ENCODE peak calls at places on chromosomes 5 and 9, in six cellular contexts. One of them, this sample, is unnamed.

GRCh38 chr5:75707911-75708509 is 9.2 kb downstream of the POC5 start:
- DNase-seq in heart left ventricle: no peak
- DNase-seq in tibial nerve: no peak
- DNase-seq in IMR-90: peak
- DNase-seq in prostate gland: no peak
- DNase-seq in A549: no peak
- DNase-seq in this sample: peak

GRCh38 chr5:138654281-138654867 is 79.2 kb upstream of the HSPA9 start:
- DNase-seq in heart left ventricle: no peak
- DNase-seq in A549: no peak
- DNase-seq in IMR-90: peak
- DNase-seq in tibial nerve: no peak
- DNase-seq in prostate gland: no peak
- DNase-seq in this sample: no peak

GRCh38 chr9:3398232-3398648 is 127.6 kb downstream of the RFX3 start:
- DNase-seq in A549: no peak
- DNase-seq in prostate gland: no peak
- DNase-seq in IMR-90: no peak
- DNase-seq in heart left ventricle: no peak
- DNase-seq in tibial nerve: no peak
- DNase-seq in this sample: no peak

GRCh38 chr9:107737987-107738743 is 248.6 kb upstream of the KLF4 start:
- DNase-seq in tibial nerve: peak
- DNase-seq in prostate gland: peak
- DNase-seq in A549: no peak
- DNase-seq in IMR-90: peak
- DNase-seq in heart left ventricle: peak
- DNase-seq in this sample: no peak

GRCh38 chr5:111254613-111255012 is 30.4 kb downstream of the CAMK4 start:
- DNase-seq in IMR-90: peak
- DNase-seq in prostate gland: no peak
- DNase-seq in tibial nerve: no peak
- DNase-seq in heart left ventricle: no peak
- DNase-seq in A549: no peak
- DNase-seq in this sample: no peak

GRCh38 chr9:117028103-117028858 is 341.2 kb downstream of the TRIM32 start:
- DNase-seq in IMR-90: no peak
- DNase-seq in tibial nerve: no peak
- DNase-seq in heart left ventricle: no peak
- DNase-seq in prostate gland: no peak
- DNase-seq in A549: no peak
- DNase-seq in this sample: no peak

GRCh38 chr5:123947797-123948196 is 435.8 kb downstream of the CSNK1G3 start:
- DNase-seq in prostate gland: no peak
- DNase-seq in IMR-90: no peak
- DNase-seq in tibial nerve: no peak
- DNase-seq in heart left ventricle: no peak
- DNase-seq in A549: no peak
- DNase-seq in this sample: no peak

GRCh38 chr5:173329370-173330150 is 1.3 kb upstream of the STC2 start:
- DNase-seq in tibial nerve: no peak
- DNase-seq in heart left ventricle: no peak
- DNase-seq in IMR-90: no peak
- DNase-seq in A549: no peak
- DNase-seq in prostate gland: no peak
- DNase-seq in this sample: peak

GRCh38 chr9:32423371-32423770 is 38.9 kb downstream of the ACO1 start:
- DNase-seq in heart left ventricle: no peak
- DNase-seq in IMR-90: peak
- DNase-seq in A549: no peak
- DNase-seq in prostate gland: no peak
- DNase-seq in tibial nerve: no peak
- DNase-seq in this sample: no peak

GRCh38 chr5:98031496-98031895 is 742.0 kb upstream of the RGMB start:
- DNase-seq in prostate gland: no peak
- DNase-seq in tibial nerve: no peak
- DNase-seq in A549: no peak
- DNase-seq in heart left ventricle: no peak
- DNase-seq in IMR-90: no peak
- DNase-seq in this sample: no peak

GRCh38 chr9:33850267-33850629 is 33.3 kb downstream of the UBE2R2 start:
- DNase-seq in prostate gland: no peak
- DNase-seq in IMR-90: no peak
- DNase-seq in heart left ventricle: no peak
- DNase-seq in A549: no peak
- DNase-seq in tibial nerve: no peak
- DNase-seq in this sample: no peak

GRCh38 chr5:170107674-170108073 is 2.0 kb downstream of the FOXI1 start:
- DNase-seq in heart left ventricle: no peak
- DNase-seq in prostate gland: no peak
- DNase-seq in tibial nerve: no peak
- DNase-seq in IMR-90: no peak
- DNase-seq in A549: no peak
- DNase-seq in this sample: no peak

GRCh38 chr5:72920690-72921089 is 35.2 kb upstream of the FCHO2 start:
- DNase-seq in tibial nerve: no peak
- DNase-seq in IMR-90: peak
- DNase-seq in prostate gland: no peak
- DNase-seq in heart left ventricle: no peak
- DNase-seq in A549: peak
- DNase-seq in this sample: peak

GRCh38 chr9:13952906-13953305 is 361.0 kb downstream of the NFIB start:
- DNase-seq in A549: no peak
- DNase-seq in heart left ventricle: no peak
- DNase-seq in tibial nerve: no peak
- DNase-seq in prostate gland: no peak
- DNase-seq in IMR-90: no peak
- DNase-seq in this sample: no peak

GRCh38 chr9:124266139-124266825 is 8.5 kb downstream of the NEK6 start:
- DNase-seq in tibial nerve: no peak
- DNase-seq in IMR-90: peak
- DNase-seq in A549: no peak
- DNase-seq in heart left ventricle: no peak
- DNase-seq in prostate gland: no peak
- DNase-seq in this sample: no peak

GRCh38 chr9:114155263-114155966 is at the start of gene COL27A1:
- DNase-seq in A549: peak
- DNase-seq in IMR-90: peak
- DNase-seq in heart left ventricle: peak
- DNase-seq in tibial nerve: peak
- DNase-seq in prostate gland: peak
- DNase-seq in this sample: peak
- TF ChIP-seq POLR2A in A549: peak
- TF ChIP-seq POLR2A in IMR-90: no peak
- TF ChIP-seq POLR2A in heart left ventricle: no peak
- TF ChIP-seq POLR2A in tibial nerve: no peak
- TF ChIP-seq POLR2A in prostate gland: peak
- TF ChIP-seq POLR2A in this sample: no peak

DNA sequence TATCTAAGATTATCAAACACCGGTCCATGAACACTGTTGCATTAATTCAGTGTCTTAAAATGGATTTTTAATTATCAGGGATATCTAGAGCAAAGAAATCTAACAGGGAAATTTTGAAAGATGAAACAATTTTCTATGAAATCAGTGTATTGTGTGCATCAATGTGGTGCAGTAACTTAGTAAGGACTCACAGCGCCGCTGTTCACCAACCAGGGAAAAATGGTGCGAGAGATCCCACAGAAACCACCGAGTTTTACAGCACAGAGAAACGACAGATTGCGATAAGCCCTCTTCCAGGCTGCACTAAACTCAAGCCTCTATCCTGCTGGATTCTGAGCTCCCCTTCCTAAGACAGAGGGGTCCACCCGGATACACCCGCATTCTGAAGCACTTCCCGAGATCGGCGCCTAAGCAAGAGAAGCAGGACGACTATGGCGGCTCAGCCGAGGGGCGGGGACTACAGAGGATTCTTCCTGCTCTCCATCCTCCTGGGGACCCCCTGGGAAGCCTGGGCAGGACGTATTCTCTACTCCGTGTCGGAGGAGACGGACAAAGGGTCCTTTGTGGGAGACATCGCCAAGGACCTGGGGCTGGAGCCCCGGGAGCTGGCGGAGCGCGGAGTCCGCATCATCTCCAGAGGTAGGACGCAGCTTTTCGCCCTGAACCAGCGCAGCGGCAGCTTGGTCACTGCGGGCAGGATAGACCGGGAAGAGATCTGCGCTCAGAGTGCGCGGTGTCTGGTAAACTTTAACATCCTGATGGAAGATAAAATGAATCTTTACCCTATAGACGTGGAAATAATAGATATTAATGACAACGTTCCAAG is at the start of gene PCDHGA7:
- DNase-seq in A549: peak
- DNase-seq in tibial nerve: no peak
- DNase-seq in IMR-90: peak
- DNase-seq in heart left ventricle: no peak
- DNase-seq in prostate gland: no peak
- DNase-seq in this sample: no peak
- TF ChIP-seq POLR2A in A549: no peak
- TF ChIP-seq POLR2A in tibial nerve: no peak
- TF ChIP-seq POLR2A in IMR-90: no peak
- TF ChIP-seq POLR2A in heart left ventricle: no peak
- TF ChIP-seq POLR2A in prostate gland: no peak
- TF ChIP-seq POLR2A in this sample: no peak

GRCh38 chr5:76732405-76733048 is 16.6 kb downstream of the F2R start:
- DNase-seq in A549: no peak
- DNase-seq in heart left ventricle: no peak
- DNase-seq in tibial nerve: no peak
- DNase-seq in IMR-90: no peak
- DNase-seq in prostate gland: no peak
- DNase-seq in this sample: no peak
- TF ChIP-seq POLR2A in A549: no peak
- TF ChIP-seq POLR2A in heart left ventricle: no peak
- TF ChIP-seq POLR2A in tibial nerve: no peak
- TF ChIP-seq POLR2A in IMR-90: no peak
- TF ChIP-seq POLR2A in prostate gland: no peak
- TF ChIP-seq POLR2A in this sample: no peak

DNA sequence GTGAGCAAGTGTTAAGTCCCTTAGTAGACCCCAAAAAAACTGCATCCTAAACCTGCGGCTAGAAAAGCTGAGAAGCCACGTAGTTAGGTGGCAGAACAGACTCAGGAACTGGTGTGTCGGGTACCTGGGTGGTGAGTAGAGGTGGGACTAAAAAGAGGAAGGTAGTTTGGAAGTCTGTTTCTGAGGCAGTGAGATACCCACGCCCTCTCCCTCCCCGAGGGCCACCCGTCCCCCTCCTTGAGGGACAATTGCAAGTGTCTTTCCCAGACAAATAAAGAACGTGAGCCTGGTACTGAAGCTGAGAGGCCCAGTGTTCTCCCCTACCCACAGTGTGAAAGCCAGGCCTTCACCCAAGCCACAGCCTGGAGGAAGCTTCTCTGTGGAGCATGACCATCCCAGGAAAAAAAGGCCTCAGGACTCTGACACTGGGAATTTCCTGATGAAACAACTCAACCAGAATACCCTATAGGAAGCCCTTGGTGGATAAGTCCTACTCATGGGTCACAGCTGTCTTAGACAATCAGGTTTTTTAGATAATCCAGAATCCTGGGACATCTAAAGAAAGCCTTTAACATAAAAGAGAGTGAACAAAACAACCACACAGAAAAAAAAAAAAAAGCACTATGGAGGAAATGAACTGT is 7.0 kb upstream of the CD74 start:
- DNase-seq in heart left ventricle: no peak
- DNase-seq in IMR-90: no peak
- DNase-seq in tibial nerve: no peak
- DNase-seq in prostate gland: no peak
- DNase-seq in A549: no peak
- DNase-seq in this sample: no peak
- TF ChIP-seq POLR2A in heart left ventricle: no peak
- TF ChIP-seq POLR2A in IMR-90: no peak
- TF ChIP-seq POLR2A in tibial nerve: no peak
- TF ChIP-seq POLR2A in prostate gland: no peak
- TF ChIP-seq POLR2A in A549: no peak
- TF ChIP-seq POLR2A in this sample: no peak

DNA sequence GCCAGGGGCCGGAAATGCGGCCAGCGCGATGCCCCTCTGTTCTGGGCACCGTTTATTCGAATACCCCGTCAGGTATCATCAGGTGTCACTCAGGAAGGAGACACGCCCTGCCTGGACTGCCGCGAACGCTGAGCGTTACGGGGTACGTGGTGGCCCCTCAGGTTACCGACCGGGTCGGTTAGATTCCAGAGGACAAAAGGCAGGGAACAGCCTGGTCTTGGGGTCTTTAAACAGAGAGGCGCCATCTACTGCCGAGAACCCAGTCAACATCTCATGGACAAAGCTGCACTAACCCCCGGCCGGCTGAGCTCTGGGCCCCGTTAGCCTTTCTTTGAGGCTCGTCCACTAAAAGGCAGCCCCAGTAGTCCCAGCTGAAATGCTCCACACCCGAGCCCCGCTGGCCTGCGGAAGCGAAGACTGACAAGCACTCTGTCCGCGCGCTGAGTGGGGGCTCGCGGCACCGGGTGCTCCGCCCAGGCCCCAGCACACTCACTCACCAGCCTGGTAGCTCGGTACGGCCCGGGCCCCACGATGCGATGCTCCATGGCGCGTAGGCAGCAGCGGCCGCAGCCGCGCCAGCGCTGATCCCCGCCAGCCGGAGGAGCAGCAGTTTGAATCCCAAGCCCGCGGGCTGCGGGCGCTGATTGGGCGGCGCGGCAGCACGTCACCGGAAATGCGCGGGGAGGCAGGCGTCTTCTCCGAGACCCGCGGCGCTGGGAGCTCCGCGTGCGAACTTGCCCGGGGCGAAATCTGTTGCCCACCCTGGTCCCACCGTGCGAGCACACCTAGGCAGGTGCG is at the start of gene DEPDC1B:
- DNase-seq in A549: peak
- DNase-seq in tibial nerve: peak
- DNase-seq in IMR-90: peak
- DNase-seq in heart left ventricle: peak
- DNase-seq in prostate gland: peak
- DNase-seq in this sample: peak
- TF ChIP-seq POLR2A in A549: peak
- TF ChIP-seq POLR2A in tibial nerve: peak
- TF ChIP-seq POLR2A in IMR-90: peak
- TF ChIP-seq POLR2A in heart left ventricle: no peak
- TF ChIP-seq POLR2A in prostate gland: peak
- TF ChIP-seq POLR2A in this sample: peak

DNA sequence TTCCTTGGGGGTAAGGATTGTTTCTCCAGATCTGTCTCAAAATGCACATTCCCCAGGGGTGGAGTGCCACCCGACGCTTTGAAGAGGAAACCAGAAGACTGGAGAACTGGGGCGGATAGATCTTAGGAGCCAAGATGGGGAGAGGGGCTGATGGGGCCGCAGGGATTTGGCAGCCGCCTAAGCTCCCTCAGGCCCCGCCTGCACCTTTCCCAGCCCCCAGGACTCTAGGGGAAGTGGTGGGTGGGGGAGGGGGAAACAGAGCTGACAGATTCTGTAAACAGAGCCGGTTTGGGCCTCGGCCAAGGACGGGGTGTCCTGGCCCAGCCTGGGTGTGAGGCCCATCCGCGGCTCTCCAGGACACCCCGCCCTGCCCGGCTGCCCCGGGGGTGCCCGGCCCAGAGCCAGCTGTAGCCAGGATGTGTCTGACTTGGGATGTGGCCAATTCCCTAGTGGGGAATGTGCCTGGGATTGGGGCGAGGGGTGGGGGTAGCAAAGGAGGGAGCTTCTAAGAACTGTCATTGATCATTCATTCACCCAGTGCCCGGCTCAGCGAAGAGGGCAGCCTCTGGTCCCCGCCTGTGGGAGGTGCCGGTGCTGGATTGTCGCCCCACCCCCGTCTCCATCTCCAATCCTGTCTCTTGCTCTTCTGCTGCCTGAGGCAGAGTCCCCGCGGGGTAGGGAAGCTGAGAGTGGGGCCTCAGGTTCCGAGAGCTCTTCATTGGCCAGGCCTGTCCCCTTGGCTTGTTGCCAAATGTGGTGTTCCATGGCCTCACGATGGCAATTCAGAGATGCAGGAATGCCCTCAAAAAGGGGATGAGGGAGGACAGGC is 54.8 kb upstream of the CDKN2AIPNL start:
- DNase-seq in A549: peak
- DNase-seq in heart left ventricle: peak
- DNase-seq in prostate gland: peak
- DNase-seq in tibial nerve: peak
- DNase-seq in IMR-90: peak
- DNase-seq in this sample: peak
- TF ChIP-seq POLR2A in A549: peak
- TF ChIP-seq POLR2A in heart left ventricle: no peak
- TF ChIP-seq POLR2A in prostate gland: no peak
- TF ChIP-seq POLR2A in tibial nerve: peak
- TF ChIP-seq POLR2A in IMR-90: no peak
- TF ChIP-seq POLR2A in this sample: peak